ENCODE peak calls at places on chromosomes 4 and X, in five cellular contexts. S, M, Y, R and F are unnamed samples.

GRCh38 chr4:150867148-150867547 is 147.9 kb downstream of the LRBA start:
- DNase-seq in Y (peak), S (peak), R (no peak), M (peak), F (peak)

GRCh38 chrX:26778320-26778888 is 562.4 kb downstream of the MAGEB5 start:
- DNase-seq in M (no peak), S (peak), R (no peak), Y (no peak), F (no peak)

GRCh38 chr4:62225972-62226371 is 1025.8 kb downstream of the ADGRL3 start:
- DNase-seq in S (no peak), Y (no peak), M (no peak), R (no peak), F (no peak)

GRCh38 chr4:2893772-2894171 is 50.1 kb downstream of the ADD1 start:
- DNase-seq in S (no peak), M (no peak), Y (no peak), R (no peak), F (peak)

GRCh38 chr4:120922390-120923200 is at the start of gene PRDM5:
- DNase-seq in S (no peak), R (no peak), Y (no peak), M (peak), F (no peak)

GRCh38 chrX:124401696-124402095 is 55.3 kb downstream of the SH2D1A start:
- DNase-seq in M (no peak), R (no peak), S (peak), Y (no peak), F (no peak)

GRCh38 chr4:111398906-111399330 is 746.3 kb upstream of the FAM241A start:
- DNase-seq in Y (no peak), S (no peak), M (peak), R (no peak), F (no peak)

GRCh38 chr4:156132196-156132595 is 178.5 kb upstream of the CTSO start:
- DNase-seq in Y (no peak), R (no peak), M (no peak), S (no peak), F (no peak)

GRCh38 chr4:87088188-87088587 is 132.2 kb downstream of the KLHL8 start:
- DNase-seq in R (no peak), Y (peak), S (no peak), M (no peak), F (peak)

GRCh38 chr4:3317656-3318211 is 24.9 kb downstream of the RGS12 start:
- DNase-seq in M (no peak), S (no peak), Y (no peak), R (no peak), F (no peak)

GRCh38 chr4:33512397-33512796 is 2731.9 kb downstream of the ARAP2 start:
- DNase-seq in M (no peak), R (no peak), S (peak), Y (no peak), F (peak)

GRCh38 chr4:170025523-170026252 is 507 bp downstream of the MFAP3L start:
- DNase-seq in R (no peak), M (no peak), S (no peak), Y (no peak), F (no peak)

GRCh38 chr4:103076777-103077347 is 301 bp upstream of the SLC9B2 start:
- DNase-seq in R (no peak), Y (no peak), S (peak), M (no peak), F (no peak)

GRCh38 chr4:124713213-124713592 is 671 bp upstream of the ANKRD50 start:
- DNase-seq in R (peak), Y (no peak), S (peak), M (peak), F (peak)

GRCh38 chr4:123526511-123526910 is 129.9 kb downstream of the SPRY1 start:
- DNase-seq in Y (no peak), M (no peak), R (no peak), S (no peak), F (no peak)

GRCh38 chr4:104983615-104984179 is 163.0 kb upstream of the TET2 start:
- DNase-seq in Y (no peak), S (peak), R (no peak), M (no peak), F (no peak)

GRCh38 chr4:89303177-89303576 is 4.4 kb downstream of the GPRIN3 start:
- DNase-seq in R (no peak), S (no peak), M (no peak), Y (no peak), F (peak)

GRCh38 chrX:64192673-64193072 is 12.8 kb downstream of the AMER1 start:
- DNase-seq in S (no peak), M (no peak), R (no peak), Y (no peak), F (no peak)

GRCh38 chr4:3826247-3827172 is 60.3 kb downstream of the ADRA2C start:
- DNase-seq in Y (no peak), M (no peak), S (no peak), R (no peak), F (no peak)

GRCh38 chr4:82125863-82126297 is 247.9 kb downstream of the HNRNPD start:
- DNase-seq in R (no peak), M (no peak), Y (no peak), S (no peak), F (no peak)

GRCh38 chrX:120726294-120726693 is 96.4 kb upstream of the C1GALT1C1 start:
- DNase-seq in S (peak), M (no peak), R (no peak), Y (no peak), F (peak)

GRCh38 chr4:53997901-53998300 is 66.5 kb downstream of the CHIC2 start:
- DNase-seq in S (no peak), R (no peak), M (no peak), Y (no peak), F (no peak)

GRCh38 chr4:8079031-8079885 is 79.4 kb downstream of the ABLIM2 start:
- DNase-seq in R (no peak), S (peak), M (no peak), Y (no peak), F (peak)

GRCh38 chrX:136953867-136954787 is 73.6 kb upstream of the RBMX start:
- DNase-seq in Y (peak), S (peak), R (peak), M (peak), F (peak)

GRCh38 chr4:108738307-108738706 is 24.5 kb downstream of the ETNPPL start:
- DNase-seq in Y (no peak), M (peak), R (no peak), S (no peak), F (no peak)

GRCh38 chrX:9279271-9279596 is 185.6 kb upstream of the TBL1X start:
- DNase-seq in S (no peak), M (peak), Y (no peak), R (no peak), F (peak)

GRCh38 chr4:32840461-32841189 is 2120.5 kb downstream of the PCDH7 start:
- DNase-seq in S (peak), Y (no peak), R (no peak), M (no peak), F (peak)

GRCh38 chr4:108601096-108601495 is 19.3 kb upstream of the RPL34 start:
- DNase-seq in S (no peak), Y (no peak), R (no peak), M (no peak), F (no peak)

GRCh38 chr4:145709843-145710242 is 29.9 kb downstream of the C4orf51 start:
- DNase-seq in Y (no peak), M (peak), R (no peak), S (no peak), F (no peak)

GRCh38 chr4:1072830-1073446 is 40.4 kb downstream of the RNF212 start:
- DNase-seq in M (peak), R (peak), Y (no peak), S (peak), F (peak)

GRCh38 chrX:74325130-74326059 is 21.4 kb downstream of the ZCCHC13 start:
- DNase-seq in S (no peak), Y (peak), M (no peak), R (no peak), F (no peak)

GRCh38 chr4:182023469-182023868 is 219.7 kb upstream of the TENM3 start:
- DNase-seq in R (no peak), M (no peak), S (no peak), Y (no peak), F (no peak)

GRCh38 chrX:38768079-38768478 is 33.2 kb upstream of the MID1IP1 start:
- DNase-seq in R (no peak), Y (peak), M (peak), S (peak), F (peak)

GRCh38 chr4:15653864-15654391 is 1.2 kb downstream of the FBXL5 start:
- DNase-seq in M (peak), Y (no peak), R (no peak), S (peak), F (no peak)

GRCh38 chrX:48890934-48891401 is 6.6 kb downstream of the TIMM17B start:
- DNase-seq in M (no peak), Y (peak), R (no peak), S (no peak), F (no peak)